ENCODE peak calls at places on chromosomes 6 and 20, in nine cellular contexts. B is SK-N-SH, J is fibroblast of lung, H is hepatocyte, Z is neuronal stem cell, Q is PC-9, T is H9, F is OCI-LY7, P is endothelial cell of umbilical vein. N is an unnamed sample.

GRCh38 chr20:59032713-59033059 is 551 bp upstream of the ATP5F1E start:
- DNase-seq in B (peak; percentile 64), J (peak; percentile 33), H (peak; percentile 62), Z (no peak), Q (no peak), T (no peak), F (no peak), P (no peak), N (no peak)

GRCh38 chr6:3211681-3212080 is 15.8 kb downstream of the TUBB2B start:
- DNase-seq in B (no peak), J (no peak), H (no peak), Z (no peak), Q (no peak), T (no peak), F (no peak), P (no peak), N (no peak)

GRCh38 chr6:24332306-24332705 is 25.6 kb downstream of the DCDC2 start:
- DNase-seq in B (no peak), J (peak; percentile 95), H (peak; percentile 15), Z (no peak), Q (peak; percentile 93), T (no peak), F (no peak), P (no peak), N (no peak)

GRCh38 chr6:12516070-12516469 is 200.5 kb upstream of the PHACTR1 start:
- DNase-seq in B (no peak), J (no peak), H (peak; percentile 39), Z (no peak), Q (no peak), T (no peak), F (no peak), P (no peak), N (no peak)

GRCh38 chr6:1497593-1498105 is 108.3 kb downstream of the FOXF2 start:
- DNase-seq in B (no peak), J (no peak), H (no peak), Z (no peak), Q (no peak), T (no peak), F (no peak), P (no peak), N (no peak)

GRCh38 chr20:58606184-58606583 is 44.9 kb upstream of the STX16 start:
- DNase-seq in B (no peak), J (no peak), H (no peak), Z (no peak), Q (no peak), T (no peak), F (no peak), P (no peak), N (no peak)

GRCh38 chr6:111817451-111818146 is 55.7 kb downstream of the FYN start:
- DNase-seq in B (no peak), J (no peak), H (no peak), Z (no peak), Q (no peak), T (no peak), F (no peak), P (no peak), N (no peak)

GRCh38 chr6:41335296-41335695 is at the start of gene NCR2:
- DNase-seq in B (no peak), J (no peak), H (no peak), Z (no peak), Q (no peak), T (no peak), F (no peak), P (no peak), N (no peak)

GRCh38 chr20:11207749-11208502 is 534.1 kb upstream of the JAG1 start:
- DNase-seq in B (no peak), J (peak; percentile 93), H (peak; percentile 80), Z (no peak), Q (no peak), T (no peak), F (no peak), P (no peak), N (no peak)

GRCh38 chr6:129364037-129364436 is 345.9 kb downstream of the ARHGAP18 start:
- DNase-seq in B (no peak), J (no peak), H (no peak), Z (no peak), Q (no peak), T (no peak), F (peak; percentile 18), P (no peak), N (no peak)

GRCh38 chr20:46962452-46963195 is 68.0 kb downstream of the EYA2 start:
- DNase-seq in B (no peak), J (no peak), H (no peak), Z (no peak), Q (no peak), T (no peak), F (peak; percentile 39), P (no peak), N (no peak)

GRCh38 chr6:44269921-44270525 is at the start of gene TMEM151B:
- DNase-seq in B (peak; percentile 67), J (no peak), H (no peak), Z (no peak), Q (no peak), T (no peak), F (no peak), P (no peak), N (peak; percentile 54)

GRCh38 chr6:105069821-105070445 is 109.9 kb downstream of the POPDC3 start:
- DNase-seq in B (no peak), J (no peak), H (no peak), Z (no peak), Q (no peak), T (no peak), F (no peak), P (no peak), N (peak; percentile 37)

GRCh38 chr6:110367001-110367400 is 8.9 kb upstream of the METTL24 start:
- DNase-seq in B (no peak), J (no peak), H (no peak), Z (no peak), Q (no peak), T (no peak), F (no peak), P (no peak), N (no peak)

GRCh38 chr20:46559685-46560440 is 9.4 kb upstream of the OCSTAMP start:
- DNase-seq in B (no peak), J (no peak), H (no peak), Z (no peak), Q (no peak), T (no peak), F (no peak), P (no peak), N (no peak)

GRCh38 chr6:170178561-170179477 is 112.1 kb downstream of the DLL1 start:
- DNase-seq in B (peak; percentile 29), J (peak; percentile 68), H (no peak), Z (no peak), Q (no peak), T (peak; percentile 21), F (no peak), P (peak; percentile 76), N (peak; percentile 23)

GRCh38 chr6:142570221-142570671 is 268.4 kb downstream of the ADGRG6 start:
- DNase-seq in B (no peak), J (peak; percentile 87), H (peak; percentile 36), Z (no peak), Q (peak; percentile 72), T (no peak), F (no peak), P (peak; percentile 9), N (no peak)

GRCh38 chr20:58127731-58128130 is 100.7 kb downstream of the ANKRD60 start:
- DNase-seq in B (no peak), J (peak; percentile 99), H (no peak), Z (no peak), Q (peak; percentile 98), T (peak; percentile 10), F (no peak), P (peak; percentile 72), N (no peak)

DNA sequence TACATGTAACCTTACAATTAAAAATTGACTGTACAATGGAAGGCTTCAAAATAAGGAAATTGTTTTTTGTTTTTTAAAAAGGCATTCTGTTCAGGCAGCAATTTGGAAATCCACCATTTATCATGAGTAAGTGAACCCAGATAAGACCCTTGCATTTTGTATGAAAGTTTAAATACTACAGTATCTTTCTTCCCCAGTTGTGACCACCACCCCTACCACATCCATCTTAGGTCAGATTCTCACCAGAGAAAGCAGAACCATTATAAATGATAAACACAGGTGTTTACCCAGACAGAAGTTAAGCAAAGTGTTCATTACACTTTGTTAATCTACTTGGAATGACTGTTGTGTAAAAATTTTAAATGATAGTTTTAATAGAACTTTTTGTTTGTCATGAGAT is 20.2 kb downstream of the SENP6 start:
- DNase-seq in B (no peak), J (no peak), H (no peak), Z (no peak), Q (no peak), T (no peak), F (no peak), P (no peak), N (no peak)
- H3K4me2 ChIP-seq in B (no peak overlapping the region), J (no peak overlapping the region), H (no peak overlapping the region), Z (no peak overlapping the region), Q (no peak overlapping the region), T (no peak overlapping the region), F (no peak overlapping the region), P (no peak overlapping the region), N (no peak overlapping the region)

GRCh38 chr6:30775104-30775503 is 30.8 kb upstream of the IER3 start:
- DNase-seq in B (no peak), J (no peak), H (no peak), Z (no peak), Q (no peak), T (no peak), F (no peak), P (no peak), N (no peak)
- H2AFZ ChIP-seq in B (no peak overlapping the region), J (no peak overlapping the region), H (no peak overlapping the region), Z (no peak overlapping the region), Q (no peak overlapping the region), T (no peak overlapping the region), F (no peak overlapping the region), P (no peak overlapping the region), N (no peak overlapping the region)

DNA sequence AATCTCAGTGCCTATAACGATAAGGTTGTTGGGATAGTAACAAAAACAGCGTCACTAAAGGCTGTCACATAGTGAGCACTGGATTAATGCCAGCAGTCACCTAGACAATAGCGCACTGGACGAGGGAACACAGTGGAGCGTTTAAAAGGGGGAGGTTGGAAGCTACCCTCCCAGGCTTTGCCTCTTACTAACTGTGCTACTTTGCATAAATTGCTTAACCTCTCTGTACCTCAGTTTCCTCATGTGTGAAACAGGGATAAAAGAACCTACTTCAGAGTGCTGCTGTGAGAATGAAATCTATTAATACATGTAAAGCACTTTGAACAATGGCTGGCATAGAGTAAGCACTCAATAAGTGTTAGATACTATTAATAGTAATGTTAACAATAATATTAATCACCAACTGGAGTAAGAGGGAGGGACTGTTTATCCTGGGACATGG is 10.5 kb downstream of the BCL2L1 start:
- DNase-seq in B (no peak), J (no peak), H (peak; percentile 60), Z (no peak), Q (no peak), T (no peak), F (no peak), P (no peak), N (no peak)
- H3K4me1 ChIP-seq in B (peaks cover 48% of the 10 kb centered on the region), J (peaks cover 37% of the 10 kb centered on the region), H (peaks cover 57% of the 10 kb centered on the region), Z (peaks cover 11% of the 10 kb centered on the region), Q (peaks cover 97% of the 10 kb centered on the region), T (peaks cover 15% of the 10 kb centered on the region), F (peaks cover 95% of the 10 kb centered on the region), P (peaks cover 51% of the 10 kb centered on the region), N (peaks cover 31% of the 10 kb centered on the region)

DNA sequence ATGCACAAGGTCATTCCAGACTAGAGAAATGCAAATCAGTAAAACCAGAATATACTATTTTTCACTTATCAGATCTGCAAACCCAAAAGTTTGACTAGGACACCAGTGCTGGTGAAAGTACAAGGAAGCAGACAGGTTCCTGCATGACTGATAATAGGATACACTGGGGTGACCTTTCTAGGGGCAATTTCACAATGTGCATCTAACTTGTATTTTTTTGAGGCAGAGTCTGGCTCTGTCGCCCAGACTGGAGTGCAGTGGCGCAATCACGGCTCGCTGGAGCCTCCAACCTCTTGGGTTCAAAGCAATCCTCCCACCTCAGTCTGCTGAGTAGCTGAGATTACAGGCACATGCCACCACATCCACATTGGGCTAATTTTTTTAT is 11.4 kb downstream of the COMMD7 start:
- DNase-seq in B (no peak), J (no peak), H (peak; percentile 73), Z (no peak), Q (peak; percentile 76), T (no peak), F (no peak), P (no peak), N (no peak)
- H3K4me2 ChIP-seq in B (no peak overlapping the region), J (no peak overlapping the region), H (peak overlapping the region; percentile 28), Z (no peak overlapping the region), Q (peak overlapping the region; percentile 59), T (no peak overlapping the region), F (no peak overlapping the region), P (no peak overlapping the region), N (no peak overlapping the region)

N was measured in Karpas-422.